ENCODE peak calls at places on chromosomes 16 and 17, in nine cellular contexts. P, L, B, M, Q, I, Y, V and U are unnamed samples.

GRCh38 chr16:11665071-11665491 is 3.2 kb upstream of the SNN start:
- DNase-seq in P (no peak), L (peak; percentile 85), B (no peak), M (peak; percentile 76), Q (no peak), I (no peak), Y (no peak), V (peak; percentile 55), U (no peak)

GRCh38 chr17:60920107-60920506 is 242.5 kb downstream of the BCAS3 start:
- DNase-seq in P (no peak), L (no peak), B (no peak), M (no peak), Q (no peak), I (no peak), Y (no peak), V (no peak), U (no peak)

GRCh38 chr16:86667035-86667434 is 88.7 kb downstream of the FOXL1 start:
- DNase-seq in P (no peak), L (no peak), B (no peak), M (no peak), Q (no peak), I (no peak), Y (no peak), V (no peak), U (no peak)

GRCh38 chr16:13291934-13292333 is 390.5 kb downstream of the SHISA9 start:
- DNase-seq in P (no peak), L (peak; percentile 81), B (no peak), M (peak; percentile 14), Q (no peak), I (no peak), Y (peak; percentile 57), V (peak; percentile 74), U (no peak)

GRCh38 chr16:57115504-57116182 is 23.3 kb downstream of the CPNE2 start:
- DNase-seq in P (peak; percentile 39), L (peak; percentile 60), B (no peak), M (no peak), Q (no peak), I (no peak), Y (peak; percentile 59), V (peak; percentile 84), U (no peak)

GRCh38 chr17:70172921-70173320 is 3.6 kb downstream of the KCNJ2 start:
- DNase-seq in P (peak; percentile 65), L (no peak), B (no peak), M (no peak), Q (peak; percentile 25), I (peak; percentile 49), Y (no peak), V (no peak), U (no peak)

GRCh38 chr16:66141885-66142284 is 224.6 kb upstream of the CDH5 start:
- DNase-seq in P (no peak), L (no peak), B (no peak), M (no peak), Q (no peak), I (no peak), Y (no peak), V (no peak), U (no peak)

GRCh38 chr16:27236635-27237228 is 31.8 kb downstream of the NSMCE1 start:
- DNase-seq in P (no peak), L (no peak), B (no peak), M (no peak), Q (no peak), I (no peak), Y (no peak), V (peak; percentile 65), U (no peak)

GRCh38 chr17:73625975-73626706 is 18.1 kb downstream of the SDK2 start:
- DNase-seq in P (no peak), L (no peak), B (no peak), M (no peak), Q (no peak), I (no peak), Y (no peak), V (peak; percentile 42), U (peak; percentile 91)

GRCh38 chr17:4902540-4902939 is 358 bp downstream of the CHRNE start:
- DNase-seq in P (no peak), L (no peak), B (no peak), M (no peak), Q (no peak), I (no peak), Y (no peak), V (no peak), U (no peak)

GRCh38 chr16:25177512-25177830 is 39.3 kb upstream of the AQP8 start:
- DNase-seq in P (no peak), L (no peak), B (no peak), M (no peak), Q (no peak), I (no peak), Y (no peak), V (no peak), U (no peak)
- H3K4me3 ChIP-seq in P (no peak overlapping the region), L (no peak overlapping the region), B (no peak overlapping the region), M (no peak overlapping the region), Q (no peak overlapping the region), I (no peak overlapping the region), Y (no peak overlapping the region), V (no peak overlapping the region), U (no peak overlapping the region)

GRCh38 chr16:89217138-89217387 is 440 bp upstream of the ZNF778 start:
- DNase-seq in P (no peak), L (no peak), B (no peak), M (no peak), Q (no peak), I (no peak), Y (no peak), V (no peak), U (no peak)

GRCh38 chr16:89219365-89219764 is 1.9 kb downstream of the ZNF778 start:
- DNase-seq in P (no peak), L (no peak), B (no peak), M (no peak), Q (no peak), I (no peak), Y (no peak), V (no peak), U (no peak)

GRCh38 chr16:89217388-89218191 is at the start of gene ZNF778:
- DNase-seq in P (peak; percentile 77), L (peak; percentile 91), B (peak; percentile 90), M (peak; percentile 86), Q (peak; percentile 74), I (peak; percentile 94), Y (peak; percentile 72), V (peak; percentile 91), U (peak; percentile 84)

GRCh38 chr16:89221604-89222003 is 4.1 kb downstream of the ZNF778 start:
- DNase-seq in P (no peak), L (no peak), B (no peak), M (no peak), Q (no peak), I (no peak), Y (no peak), V (no peak), U (no peak)

DNA sequence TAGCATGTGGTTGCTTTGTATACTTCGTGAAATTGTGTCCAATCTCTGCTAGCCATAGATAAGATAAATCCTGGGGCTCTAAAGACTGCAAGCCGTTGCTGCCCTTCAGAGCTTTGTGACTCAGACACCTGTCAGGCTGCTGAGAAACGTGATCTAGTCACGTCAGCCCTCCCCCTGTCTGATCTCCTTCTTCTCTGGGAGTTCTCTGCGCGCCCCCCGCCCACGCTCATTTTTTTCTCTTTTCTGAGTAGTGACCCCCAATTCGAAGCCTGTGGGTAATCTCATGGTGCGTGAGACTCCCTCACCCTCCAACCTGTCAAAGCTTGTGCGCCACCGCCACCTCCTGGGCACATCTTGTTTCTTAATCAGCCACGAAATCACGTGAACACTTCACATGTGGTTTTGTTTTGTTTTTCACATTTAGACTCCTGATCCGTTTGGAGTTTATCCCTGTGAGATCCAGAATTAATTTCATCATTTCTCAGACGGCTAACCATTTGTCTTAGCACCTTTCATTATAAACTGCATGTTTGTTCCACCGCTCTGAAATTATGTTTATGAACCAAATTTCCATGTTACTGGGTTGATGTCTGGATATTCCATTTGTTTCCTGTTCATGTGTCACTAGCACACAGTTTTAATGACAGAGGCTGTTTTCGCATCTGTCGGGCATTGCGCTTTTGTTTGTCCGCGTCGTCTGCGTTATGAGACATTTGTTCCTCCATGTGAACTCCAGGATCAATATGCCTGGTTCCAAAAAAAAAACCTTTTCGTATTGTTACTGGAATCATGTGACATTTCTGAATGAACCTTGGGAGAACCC is 977 bp upstream of the ZNF778 start:
- DNase-seq in P (peak; percentile 60), L (peak; percentile 89), B (peak; percentile 87), M (peak; percentile 81), Q (peak; percentile 57), I (peak; percentile 90), Y (peak; percentile 67), V (peak; percentile 88), U (peak; percentile 69)
- H2AFZ ChIP-seq in P (peak overlapping the region; percentile 98), L (peak overlapping the region; percentile 94), B (no peak overlapping the region), M (peak overlapping the region; percentile 86), Q (peak overlapping the region; percentile 80), I (peak overlapping the region; percentile 93), Y (peak overlapping the region; percentile 100), V (no peak overlapping the region), U (peak overlapping the region; percentile 93)

GRCh38 chr17:58400826-58401225 is 16.5 kb downstream of the RNF43 start:
- DNase-seq in P (no peak), L (no peak), B (no peak), M (no peak), Q (no peak), I (no peak), Y (no peak), V (no peak), U (no peak)
- H3K4me2 ChIP-seq in P (no peak overlapping the region), L (no peak overlapping the region), B (no peak overlapping the region), M (no peak overlapping the region), Q (peak overlapping the region; percentile 56), I (no peak overlapping the region), Y (no peak overlapping the region), V (no peak overlapping the region), U (no peak overlapping the region)

GRCh38 chr16:721765-722481 is 977 bp downstream of the ANTKMT start:
- DNase-seq in P (no peak), L (no peak), B (no peak), M (no peak), Q (no peak), I (no peak), Y (no peak), V (no peak), U (no peak)

GRCh38 chr16:720507-720989 is 398 bp upstream of the ANTKMT start:
- DNase-seq in P (peak; percentile 58), L (peak; percentile 73), B (peak; percentile 89), M (no peak), Q (peak; percentile 50), I (peak; percentile 74), Y (no peak), V (peak; percentile 81), U (no peak)

GRCh38 chr16:719815-720506 is 985 bp upstream of the ANTKMT start:
- DNase-seq in P (no peak), L (no peak), B (peak; percentile 29), M (peak; percentile 83), Q (peak; percentile 53), I (peak; percentile 38), Y (no peak), V (no peak), U (no peak)

GRCh38 chr16:722835-723633 is 2.1 kb downstream of the ANTKMT start:
- DNase-seq in P (no peak), L (no peak), B (no peak), M (no peak), Q (no peak), I (no peak), Y (no peak), V (no peak), U (no peak)

GRCh38 chr16:720990-721764 is at the start of gene ANTKMT:
- DNase-seq in P (peak; percentile 55), L (peak; percentile 97), B (peak; percentile 75), M (peak; percentile 96), Q (peak; percentile 79), I (peak; percentile 86), Y (peak; percentile 88), V (peak; percentile 98), U (peak; percentile 77)
- H3K4me3 ChIP-seq in P (peak within 1 kb of the TSS; percentile 73), L (peak within 1 kb of the TSS; percentile 82), B (peak within 1 kb of the TSS; percentile 90), M (peak within 1 kb of the TSS; percentile 95), Q (peak within 1 kb of the TSS; percentile 82), I (peak within 1 kb of the TSS; percentile 75), Y (peak within 1 kb of the TSS; percentile 93), V (peak within 1 kb of the TSS; percentile 85), U (peak within 1 kb of the TSS; percentile 65)